ENCODE peak calls at places on chromosome 10, in four cellular contexts. O is CD8-positive, alpha-beta T cell; N is cardiac muscle cell; M is mesendoderm. J is an unnamed sample. For H3K4me1, the result is how much of the 10 kb centered on the place peaks cover.

GRCh38 chr10:73576178-73576889 is 14.8 kb downstream of the USP54 start:
- DNase-seq in O (no peak), N (peak), M (no peak), J (no peak)

GRCh38 chr10:110876788-110877187 is 5.1 kb downstream of the PDCD4 start:
- DNase-seq in O (no peak), N (no peak), M (no peak), J (no peak)

GRCh38 chr10:80157561-80157960 is 25.0 kb downstream of the PLAC9 start:
- DNase-seq in O (no peak), N (no peak), M (no peak), J (no peak)

GRCh38 chr10:43854042-43854441 is 205.4 kb upstream of the ZNF32 start:
- DNase-seq in O (no peak), N (peak), M (peak), J (peak)

GRCh38 chr10:63700935-63701263 is 179.7 kb downstream of the REEP3 start:
- DNase-seq in O (no peak), N (peak), M (no peak), J (no peak)

GRCh38 chr10:54063514-54063913 is 737.5 kb downstream of the PCDH15 start:
- DNase-seq in O (no peak), N (no peak), M (no peak), J (no peak)

GRCh38 chr10:48632166-48632565 is 27.3 kb upstream of the ARHGAP22 start:
- DNase-seq in O (no peak), N (no peak), M (no peak), J (no peak)

GRCh38 chr10:101579516-101579870 is 8.6 kb downstream of the POLL start:
- DNase-seq in O (no peak), N (no peak), M (no peak), J (no peak)

GRCh38 chr10:21607907-21608306 is 73.9 kb downstream of the MLLT10 start:
- DNase-seq in O (no peak), N (no peak), M (no peak), J (no peak)

GRCh38 chr10:92714872-92715271 is 25.1 kb downstream of the HHEX start:
- DNase-seq in O (no peak), N (no peak), M (no peak), J (no peak)

GRCh38 chr10:63628526-63629362 is 107.5 kb downstream of the REEP3 start:
- DNase-seq in O (no peak), N (peak), M (peak), J (no peak)

GRCh38 chr10:470339-471003 is 219.0 kb downstream of the DIP2C start:
- DNase-seq in O (peak), N (no peak), M (no peak), J (no peak)

GRCh38 chr10:87092356-87092860 is 2.2 kb downstream of the GLUD1 start:
- DNase-seq in O (no peak), N (peak), M (peak), J (no peak)

GRCh38 chr10:23095966-23096813 is 811 bp downstream of the MSRB2 start:
- DNase-seq in O (peak), N (peak), M (peak), J (no peak)

GRCh38 chr10:86232646-86233045 is 133.9 kb downstream of the GRID1 start:
- DNase-seq in O (no peak), N (no peak), M (peak), J (no peak)

GRCh38 chr10:109866995-109867635 is 56.2 kb downstream of the XPNPEP1 start:
- DNase-seq in O (no peak), N (peak), M (no peak), J (no peak)

GRCh38 chr10:10589540-10589939 is 428.1 kb upstream of the CELF2 start:
- DNase-seq in O (no peak), N (peak), M (peak), J (no peak)

GRCh38 chr10:34575882-34576281 is 239.2 kb downstream of the PARD3 start:
- DNase-seq in O (no peak), N (peak), M (no peak), J (no peak)
- H3K4me1 ChIP-seq in O (under half), N (under half), M (under half), J (under half)

DNA sequence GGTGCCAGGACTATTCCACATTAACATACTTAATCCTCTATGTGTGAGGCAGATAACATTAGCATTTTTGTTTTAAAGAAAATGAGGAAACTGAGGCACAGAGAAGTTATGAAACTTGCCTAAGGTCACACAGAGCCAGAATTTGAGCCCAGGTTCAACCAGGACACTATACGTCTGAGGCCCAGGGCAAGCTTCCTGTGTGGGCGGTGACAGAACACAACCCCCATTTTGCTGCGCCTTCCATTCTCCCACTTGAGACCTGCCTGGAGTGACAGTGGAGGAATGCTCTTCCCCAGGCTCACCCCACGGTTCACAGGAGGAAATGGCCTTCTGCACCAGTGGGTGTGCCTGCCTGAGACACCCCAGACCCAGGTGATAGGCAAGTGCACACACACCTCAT is 164.1 kb downstream of the SH3PXD2A start:
- DNase-seq in O (no peak), N (no peak), M (no peak), J (no peak)
- H3K4me1 ChIP-seq in O (under half), N (under half), M (under half), J (under half)

GRCh38 chr10:88992945-88993537 is 2.4 kb downstream of the FAS start:
- DNase-seq in O (no peak), N (peak), M (no peak), J (no peak)
- H3K4me1 ChIP-seq in O (under half), N (under half), M (under half), J (under half)

GRCh38 chr10:132464256-132465192 is 67.5 kb downstream of the PWWP2B start:
- DNase-seq in O (no peak), N (peak), M (no peak), J (no peak)
- H3K4me1 ChIP-seq in O (under half), N (under half), M (under half), J (under half)

GRCh38 chr10:3978762-3979161 is 193.8 kb upstream of the KLF6 start:
- DNase-seq in O (no peak), N (no peak), M (no peak), J (no peak)

GRCh38 chr10:3980660-3981059 is 195.7 kb upstream of the KLF6 start:
- DNase-seq in O (no peak), N (peak), M (no peak), J (no peak)

GRCh38 chr10:3981300-3981699 is 196.3 kb upstream of the KLF6 start:
- DNase-seq in O (no peak), N (no peak), M (no peak), J (no peak)

GRCh38 chr10:3978174-3978573 is 193.2 kb upstream of the KLF6 start:
- DNase-seq in O (no peak), N (no peak), M (no peak), J (no peak)

GRCh38 chr10:3980139-3980538 is 195.1 kb upstream of the KLF6 start:
- DNase-seq in O (no peak), N (no peak), M (no peak), J (no peak)
- H3K4me1 ChIP-seq in O (under half), N (under half), M (under half), J (under half)

GRCh38 chr10:112898540-112899395 is 51.3 kb upstream of the TCF7L2 start:
- DNase-seq in O (no peak), N (peak), M (peak), J (no peak)
- H3K4me1 ChIP-seq in O (under half), N (under half), M (under half), J (under half)

GRCh38 chr10:6018422-6018821 is 41.1 kb upstream of the IL15RA start:
- DNase-seq in O (no peak), N (peak), M (no peak), J (no peak)

GRCh38 chr10:6020806-6021205 is 41.4 kb downstream of the IL2RA start:
- DNase-seq in O (no peak), N (no peak), M (no peak), J (peak)

GRCh38 chr10:6017781-6018354 is 40.5 kb upstream of the IL15RA start:
- DNase-seq in O (no peak), N (no peak), M (no peak), J (no peak)

GRCh38 chr10:6019010-6019782 is 41.9 kb upstream of the IL15RA start:
- DNase-seq in O (no peak), N (no peak), M (no peak), J (no peak)

DNA sequence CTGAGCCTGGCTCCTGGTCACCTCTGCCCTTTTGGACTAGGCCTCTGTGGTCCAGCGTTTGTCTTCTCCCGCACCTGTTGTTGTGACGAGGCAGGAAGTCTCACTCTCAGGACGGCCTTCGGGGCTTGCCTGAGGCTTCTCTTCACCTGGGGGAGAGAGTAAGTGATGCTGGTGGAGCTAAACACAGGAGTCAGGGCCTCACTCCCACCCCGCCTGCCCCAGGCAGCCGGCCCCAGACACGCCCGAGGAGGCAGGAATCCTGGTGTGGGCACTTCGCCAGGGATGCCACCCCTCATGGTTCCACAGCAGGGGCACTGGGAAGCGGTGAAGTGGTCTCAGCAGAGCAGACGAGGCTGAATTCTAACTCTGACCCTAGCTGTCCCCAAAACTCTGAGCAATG is 42.4 kb downstream of the IL2RA start:
- DNase-seq in O (no peak), N (no peak), M (no peak), J (no peak)
- H3K4me1 ChIP-seq in O (under half), N (under half), M (under half), J (under half)

GRCh38 chr10:133464582-133465031 is 10.9 kb downstream of the SCART1 start:
- DNase-seq in O (no peak), N (no peak), M (no peak), J (no peak)
- H3K4me1 ChIP-seq in O (under half), N (under half), M (under half), J (under half)

DNA sequence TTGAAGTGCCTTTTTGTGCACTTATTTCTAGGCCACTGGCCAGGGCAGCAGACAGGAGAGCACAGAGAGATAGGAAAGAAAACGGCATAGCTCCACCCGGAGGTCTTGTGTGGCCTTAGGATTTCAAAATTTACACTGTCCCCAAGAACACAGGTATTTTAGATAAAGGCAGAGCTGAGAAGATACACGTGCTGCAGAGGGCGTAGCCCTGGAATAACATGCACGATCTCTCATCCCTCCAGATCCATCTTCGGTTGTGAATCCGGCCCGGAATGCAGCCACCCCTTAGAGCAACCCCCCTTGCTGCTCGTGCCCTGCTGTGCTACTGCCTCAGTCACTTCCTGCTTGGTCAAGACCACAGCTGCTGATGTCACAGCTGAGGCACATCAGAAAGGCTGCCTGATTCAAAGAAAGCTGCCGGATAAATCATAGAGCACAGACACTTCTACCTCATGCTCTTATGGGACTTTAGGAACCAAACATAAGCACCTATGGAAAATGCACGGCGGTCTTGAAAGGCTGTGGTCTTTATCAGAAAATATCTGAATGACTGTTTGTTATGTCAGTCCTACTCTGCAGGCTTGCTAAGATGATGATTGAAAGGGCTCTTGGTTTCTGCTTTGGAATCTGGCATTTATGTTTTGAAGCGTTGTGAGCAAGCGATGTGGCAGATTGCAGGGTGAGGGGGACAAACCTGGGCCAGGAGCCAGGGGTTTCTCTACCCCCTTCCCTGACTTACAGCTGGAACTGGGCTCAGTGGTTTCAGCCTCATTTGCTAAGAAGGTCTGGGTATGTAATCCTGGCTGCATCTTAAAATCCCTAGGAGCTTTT is 152.0 kb downstream of the SVIL start:
- DNase-seq in O (no peak), N (peak), M (peak), J (peak)
- H3K4me1 ChIP-seq in O (under half), N (under half), M (under half), J (under half)

GRCh38 chr10:69685802-69686585 is 55.9 kb downstream of the FAM241B start:
- DNase-seq in O (no peak), N (peak), M (no peak), J (no peak)
- H3K4me1 ChIP-seq in O (under half), N (under half), M (under half), J (under half)